ENCODE peak calls at places on chromosome 20, in ten cellular contexts. One of them, this sample, is unnamed.

GRCh38 chr20:12305555-12305954 is 387.9 kb downstream of the BTBD3 start:
- DNase-seq in choroid plexus epithelial cell: no peak
- DNase-seq in hepatocyte: no peak
- DNase-seq in keratinocyte: no peak
- DNase-seq in fibroblast of mammary gland: peak; percentile 6
- DNase-seq in astrocyte of the spinal cord: no peak
- DNase-seq in A673: peak; percentile 1
- DNase-seq in IMR-90: no peak
- DNase-seq in cardiac fibroblast: no peak
- DNase-seq in PC-3: no peak
- DNase-seq in this sample: no peak

GRCh38 chr20:24160563-24161355 is 172.2 kb upstream of the GGTLC1 start:
- DNase-seq in astrocyte of the spinal cord: peak; percentile 74
- DNase-seq in choroid plexus epithelial cell: peak; percentile 87
- DNase-seq in hepatocyte: peak; percentile 74
- DNase-seq in cardiac fibroblast: peak; percentile 73
- DNase-seq in PC-3: peak; percentile 71
- DNase-seq in fibroblast of mammary gland: peak; percentile 61
- DNase-seq in A673: peak; percentile 68
- DNase-seq in keratinocyte: no peak
- DNase-seq in IMR-90: peak; percentile 63
- DNase-seq in this sample: peak; percentile 21

GRCh38 chr20:22374066-22374465 is 210.3 kb downstream of the FOXA2 start:
- DNase-seq in IMR-90: no peak
- DNase-seq in fibroblast of mammary gland: no peak
- DNase-seq in astrocyte of the spinal cord: no peak
- DNase-seq in A673: no peak
- DNase-seq in PC-3: peak; percentile 85
- DNase-seq in choroid plexus epithelial cell: no peak
- DNase-seq in hepatocyte: no peak
- DNase-seq in keratinocyte: no peak
- DNase-seq in cardiac fibroblast: no peak
- DNase-seq in this sample: no peak

GRCh38 chr20:53265304-53265875 is 293.2 kb downstream of the TSHZ2 start:
- DNase-seq in IMR-90: no peak
- DNase-seq in PC-3: no peak
- DNase-seq in hepatocyte: no peak
- DNase-seq in A673: no peak
- DNase-seq in astrocyte of the spinal cord: no peak
- DNase-seq in choroid plexus epithelial cell: no peak
- DNase-seq in fibroblast of mammary gland: no peak
- DNase-seq in keratinocyte: no peak
- DNase-seq in cardiac fibroblast: no peak
- DNase-seq in this sample: no peak

GRCh38 chr20:62918830-62919229 is 7.5 kb downstream of the DIDO1 start:
- DNase-seq in choroid plexus epithelial cell: no peak
- DNase-seq in keratinocyte: no peak
- DNase-seq in A673: no peak
- DNase-seq in astrocyte of the spinal cord: no peak
- DNase-seq in hepatocyte: no peak
- DNase-seq in PC-3: no peak
- DNase-seq in IMR-90: no peak
- DNase-seq in cardiac fibroblast: no peak
- DNase-seq in fibroblast of mammary gland: no peak
- DNase-seq in this sample: no peak

GRCh38 chr20:59074456-59074855 is 31.9 kb upstream of the PRELID3B start:
- DNase-seq in hepatocyte: no peak
- DNase-seq in PC-3: peak; percentile 79
- DNase-seq in A673: no peak
- DNase-seq in keratinocyte: no peak
- DNase-seq in IMR-90: peak; percentile 79
- DNase-seq in fibroblast of mammary gland: peak; percentile 40
- DNase-seq in choroid plexus epithelial cell: peak; percentile 18
- DNase-seq in cardiac fibroblast: peak; percentile 25
- DNase-seq in astrocyte of the spinal cord: no peak
- DNase-seq in this sample: no peak

GRCh38 chr20:59385461-59385860 is 85.0 kb downstream of the EDN3 start:
- DNase-seq in astrocyte of the spinal cord: no peak
- DNase-seq in PC-3: no peak
- DNase-seq in hepatocyte: no peak
- DNase-seq in IMR-90: no peak
- DNase-seq in choroid plexus epithelial cell: no peak
- DNase-seq in cardiac fibroblast: no peak
- DNase-seq in A673: no peak
- DNase-seq in keratinocyte: no peak
- DNase-seq in fibroblast of mammary gland: no peak
- DNase-seq in this sample: no peak

GRCh38 chr20:46158476-46158987 is 40.4 kb downstream of the CD40 start:
- DNase-seq in IMR-90: no peak
- DNase-seq in astrocyte of the spinal cord: no peak
- DNase-seq in A673: no peak
- DNase-seq in choroid plexus epithelial cell: no peak
- DNase-seq in fibroblast of mammary gland: no peak
- DNase-seq in cardiac fibroblast: no peak
- DNase-seq in hepatocyte: no peak
- DNase-seq in keratinocyte: no peak
- DNase-seq in PC-3: no peak
- DNase-seq in this sample: no peak

GRCh38 chr20:31704225-31705119 is 18.2 kb downstream of the BCL2L1 start:
- DNase-seq in hepatocyte: peak; percentile 92
- DNase-seq in keratinocyte: peak; percentile 85
- DNase-seq in choroid plexus epithelial cell: peak; percentile 66
- DNase-seq in IMR-90: peak; percentile 66
- DNase-seq in astrocyte of the spinal cord: peak; percentile 74
- DNase-seq in PC-3: peak; percentile 98
- DNase-seq in fibroblast of mammary gland: no peak
- DNase-seq in cardiac fibroblast: peak; percentile 88
- DNase-seq in A673: no peak
- DNase-seq in this sample: peak; percentile 90

GRCh38 chr20:54152227-54153040 is 21.4 kb downstream of the CYP24A1 start:
- DNase-seq in cardiac fibroblast: no peak
- DNase-seq in choroid plexus epithelial cell: no peak
- DNase-seq in hepatocyte: no peak
- DNase-seq in A673: no peak
- DNase-seq in PC-3: no peak
- DNase-seq in IMR-90: no peak
- DNase-seq in fibroblast of mammary gland: peak; percentile 49
- DNase-seq in keratinocyte: no peak
- DNase-seq in astrocyte of the spinal cord: no peak
- DNase-seq in this sample: no peak

GRCh38 chr20:8212286-8212685 is 80.2 kb downstream of the PLCB1 start:
- DNase-seq in choroid plexus epithelial cell: no peak
- DNase-seq in fibroblast of mammary gland: peak; percentile 31
- DNase-seq in astrocyte of the spinal cord: no peak
- DNase-seq in keratinocyte: no peak
- DNase-seq in PC-3: peak; percentile 25
- DNase-seq in IMR-90: peak; percentile 64
- DNase-seq in cardiac fibroblast: peak; percentile 36
- DNase-seq in hepatocyte: no peak
- DNase-seq in A673: no peak
- DNase-seq in this sample: no peak

GRCh38 chr20:45817652-45818194 is 5.3 kb downstream of the UBE2C start:
- DNase-seq in fibroblast of mammary gland: peak; percentile 83
- DNase-seq in keratinocyte: no peak
- DNase-seq in PC-3: peak; percentile 45
- DNase-seq in A673: no peak
- DNase-seq in astrocyte of the spinal cord: peak; percentile 82
- DNase-seq in IMR-90: peak; percentile 81
- DNase-seq in choroid plexus epithelial cell: peak; percentile 97
- DNase-seq in hepatocyte: no peak
- DNase-seq in cardiac fibroblast: peak; percentile 89
- DNase-seq in this sample: peak; percentile 86

GRCh38 chr20:56978475-56978874 is 288.0 kb downstream of the BMP7 start:
- DNase-seq in hepatocyte: no peak
- DNase-seq in cardiac fibroblast: no peak
- DNase-seq in keratinocyte: no peak
- DNase-seq in astrocyte of the spinal cord: no peak
- DNase-seq in IMR-90: no peak
- DNase-seq in A673: no peak
- DNase-seq in choroid plexus epithelial cell: peak; percentile 36
- DNase-seq in PC-3: no peak
- DNase-seq in fibroblast of mammary gland: no peak
- DNase-seq in this sample: no peak

GRCh38 chr20:50715694-50716093 is 15.7 kb upstream of the PARD6B start:
- DNase-seq in IMR-90: no peak
- DNase-seq in astrocyte of the spinal cord: no peak
- DNase-seq in cardiac fibroblast: no peak
- DNase-seq in PC-3: peak; percentile 59
- DNase-seq in hepatocyte: no peak
- DNase-seq in choroid plexus epithelial cell: no peak
- DNase-seq in A673: no peak
- DNase-seq in keratinocyte: no peak
- DNase-seq in fibroblast of mammary gland: no peak
- DNase-seq in this sample: no peak

GRCh38 chr20:39986231-39986904 is 702.7 kb downstream of the MAFB start:
- DNase-seq in cardiac fibroblast: peak; percentile 27
- DNase-seq in astrocyte of the spinal cord: peak; percentile 39
- DNase-seq in keratinocyte: no peak
- DNase-seq in A673: peak; percentile 38
- DNase-seq in hepatocyte: peak; percentile 67
- DNase-seq in choroid plexus epithelial cell: peak; percentile 58
- DNase-seq in PC-3: no peak
- DNase-seq in fibroblast of mammary gland: peak; percentile 58
- DNase-seq in IMR-90: peak; percentile 28
- DNase-seq in this sample: peak; percentile 2

GRCh38 chr20:18137412-18138265 is at the start of the genes KAT14 and PET117:
- DNase-seq in fibroblast of mammary gland: peak; percentile 89
- DNase-seq in keratinocyte: peak; percentile 13
- DNase-seq in A673: peak; percentile 96
- DNase-seq in PC-3: peak; percentile 95
- DNase-seq in astrocyte of the spinal cord: peak; percentile 95
- DNase-seq in cardiac fibroblast: peak; percentile 92
- DNase-seq in hepatocyte: peak; percentile 95
- DNase-seq in IMR-90: peak; percentile 89
- DNase-seq in choroid plexus epithelial cell: peak; percentile 95
- DNase-seq in this sample: peak; percentile 43

GRCh38 chr20:16966276-16966880 is 218.2 kb downstream of the OTOR start:
- DNase-seq in IMR-90: peak; percentile 5
- DNase-seq in PC-3: no peak
- DNase-seq in A673: no peak
- DNase-seq in astrocyte of the spinal cord: no peak
- DNase-seq in keratinocyte: no peak
- DNase-seq in fibroblast of mammary gland: no peak
- DNase-seq in hepatocyte: no peak
- DNase-seq in choroid plexus epithelial cell: no peak
- DNase-seq in cardiac fibroblast: no peak
- DNase-seq in this sample: no peak

GRCh38 chr20:21129861-21130260 is 4.0 kb downstream of the KIZ start:
- DNase-seq in A673: no peak
- DNase-seq in cardiac fibroblast: no peak
- DNase-seq in IMR-90: no peak
- DNase-seq in hepatocyte: no peak
- DNase-seq in keratinocyte: no peak
- DNase-seq in choroid plexus epithelial cell: no peak
- DNase-seq in fibroblast of mammary gland: no peak
- DNase-seq in astrocyte of the spinal cord: no peak
- DNase-seq in PC-3: no peak
- DNase-seq in this sample: no peak
- TF ChIP-seq CTCF in A673: no peak
- TF ChIP-seq CTCF in cardiac fibroblast: no peak
- TF ChIP-seq CTCF in IMR-90: no peak
- TF ChIP-seq CTCF in hepatocyte: no peak
- TF ChIP-seq CTCF in keratinocyte: no peak
- TF ChIP-seq CTCF in choroid plexus epithelial cell: no peak
- TF ChIP-seq CTCF in fibroblast of mammary gland: no peak
- TF ChIP-seq CTCF in astrocyte of the spinal cord: no peak
- TF ChIP-seq CTCF in PC-3: peak; percentile 26
- TF ChIP-seq CTCF in this sample: no peak

GRCh38 chr20:4854502-4854901 is 132.8 kb downstream of the PRND start:
- DNase-seq in choroid plexus epithelial cell: no peak
- DNase-seq in astrocyte of the spinal cord: no peak
- DNase-seq in hepatocyte: no peak
- DNase-seq in A673: no peak
- DNase-seq in PC-3: no peak
- DNase-seq in cardiac fibroblast: no peak
- DNase-seq in fibroblast of mammary gland: no peak
- DNase-seq in IMR-90: no peak
- DNase-seq in keratinocyte: no peak
- DNase-seq in this sample: no peak
- H3K4me3 ChIP-seq in choroid plexus epithelial cell: no peak overlapping the region
- H3K4me3 ChIP-seq in astrocyte of the spinal cord: no peak overlapping the region
- H3K4me3 ChIP-seq in hepatocyte: no peak overlapping the region
- H3K4me3 ChIP-seq in A673: no peak overlapping the region
- H3K4me3 ChIP-seq in PC-3: no peak overlapping the region
- H3K4me3 ChIP-seq in cardiac fibroblast: no peak overlapping the region
- H3K4me3 ChIP-seq in fibroblast of mammary gland: no peak overlapping the region
- H3K4me3 ChIP-seq in IMR-90: no peak overlapping the region
- H3K4me3 ChIP-seq in keratinocyte: no peak overlapping the region
- H3K4me3 ChIP-seq in this sample: no peak overlapping the region

GRCh38 chr20:4234128-4234527 is 218.8 kb upstream of the RNF24 start:
- DNase-seq in IMR-90: peak; percentile 76
- DNase-seq in astrocyte of the spinal cord: peak; percentile 65
- DNase-seq in hepatocyte: no peak
- DNase-seq in A673: no peak
- DNase-seq in fibroblast of mammary gland: peak; percentile 96
- DNase-seq in cardiac fibroblast: peak; percentile 95
- DNase-seq in PC-3: no peak
- DNase-seq in choroid plexus epithelial cell: peak; percentile 67
- DNase-seq in keratinocyte: no peak
- DNase-seq in this sample: no peak

GRCh38 chr20:4230651-4231050 is 215.3 kb upstream of the RNF24 start:
- DNase-seq in keratinocyte: no peak
- DNase-seq in IMR-90: peak; percentile 17
- DNase-seq in cardiac fibroblast: no peak
- DNase-seq in choroid plexus epithelial cell: no peak
- DNase-seq in astrocyte of the spinal cord: no peak
- DNase-seq in fibroblast of mammary gland: no peak
- DNase-seq in hepatocyte: no peak
- DNase-seq in PC-3: no peak
- DNase-seq in A673: no peak
- DNase-seq in this sample: no peak

GRCh38 chr20:4235512-4236043 is 220.2 kb upstream of the RNF24 start:
- DNase-seq in A673: no peak
- DNase-seq in astrocyte of the spinal cord: no peak
- DNase-seq in hepatocyte: no peak
- DNase-seq in PC-3: no peak
- DNase-seq in choroid plexus epithelial cell: no peak
- DNase-seq in IMR-90: no peak
- DNase-seq in keratinocyte: no peak
- DNase-seq in fibroblast of mammary gland: no peak
- DNase-seq in cardiac fibroblast: no peak
- DNase-seq in this sample: no peak

GRCh38 chr20:4234664-4235063 is 219.3 kb upstream of the RNF24 start:
- DNase-seq in PC-3: no peak
- DNase-seq in cardiac fibroblast: no peak
- DNase-seq in A673: no peak
- DNase-seq in hepatocyte: no peak
- DNase-seq in IMR-90: no peak
- DNase-seq in astrocyte of the spinal cord: no peak
- DNase-seq in keratinocyte: no peak
- DNase-seq in fibroblast of mammary gland: no peak
- DNase-seq in choroid plexus epithelial cell: no peak
- DNase-seq in this sample: no peak

GRCh38 chr20:4233520-4233919 is 218.2 kb upstream of the RNF24 start:
- DNase-seq in hepatocyte: no peak
- DNase-seq in PC-3: no peak
- DNase-seq in choroid plexus epithelial cell: no peak
- DNase-seq in keratinocyte: no peak
- DNase-seq in cardiac fibroblast: no peak
- DNase-seq in fibroblast of mammary gland: no peak
- DNase-seq in IMR-90: no peak
- DNase-seq in A673: no peak
- DNase-seq in astrocyte of the spinal cord: no peak
- DNase-seq in this sample: no peak
- TF ChIP-seq CTCF in hepatocyte: no peak
- TF ChIP-seq CTCF in PC-3: peak; percentile 49
- TF ChIP-seq CTCF in choroid plexus epithelial cell: peak; percentile 11
- TF ChIP-seq CTCF in keratinocyte: peak; percentile 18
- TF ChIP-seq CTCF in cardiac fibroblast: peak; percentile 42
- TF ChIP-seq CTCF in fibroblast of mammary gland: peak; percentile 35
- TF ChIP-seq CTCF in IMR-90: peak; percentile 15
- TF ChIP-seq CTCF in A673: peak; percentile 32
- TF ChIP-seq CTCF in astrocyte of the spinal cord: peak; percentile 11
- TF ChIP-seq CTCF in this sample: peak; percentile 5

GRCh38 chr20:34312024-34312460 is 8.9 kb upstream of the AHCY start:
- DNase-seq in A673: no peak
- DNase-seq in fibroblast of mammary gland: no peak
- DNase-seq in PC-3: no peak
- DNase-seq in keratinocyte: no peak
- DNase-seq in astrocyte of the spinal cord: no peak
- DNase-seq in choroid plexus epithelial cell: no peak
- DNase-seq in cardiac fibroblast: no peak
- DNase-seq in IMR-90: no peak
- DNase-seq in hepatocyte: peak; percentile 46
- DNase-seq in this sample: no peak
- H3K4me3 ChIP-seq in A673: peak overlapping the region; percentile 31
- H3K4me3 ChIP-seq in fibroblast of mammary gland: peak overlapping the region; percentile 16
- H3K4me3 ChIP-seq in PC-3: peak overlapping the region; percentile 56
- H3K4me3 ChIP-seq in keratinocyte: no peak overlapping the region
- H3K4me3 ChIP-seq in astrocyte of the spinal cord: peak overlapping the region; percentile 10
- H3K4me3 ChIP-seq in choroid plexus epithelial cell: peak overlapping the region; percentile 36
- H3K4me3 ChIP-seq in cardiac fibroblast: peak overlapping the region; percentile 34
- H3K4me3 ChIP-seq in IMR-90: no peak overlapping the region
- H3K4me3 ChIP-seq in hepatocyte: no peak overlapping the region
- H3K4me3 ChIP-seq in this sample: no peak overlapping the region

This sample was measured in kidney epithelial cell.